ENCODE peak calls at places on chromosomes 13 and 19, in five cellular contexts. A is CD8-positive, alpha-beta memory T cell; S is caudate nucleus; M is ureter; H is stimulated activated naive CD8-positive, alpha-beta T cell treated with anti-CD3 and anti-CD28 coated beads, Interleukin-15, amount 100 ng/mL, for 72 hours. C is an unnamed sample.

GRCh38 chr19:52343548-52343947 is 7.5 kb downstream of the ZNF610 start:
- DNase-seq in A (peak; percentile 46), S (no peak), M (peak; percentile 51), H (peak; percentile 39), C (no peak)

GRCh38 chr19:19106061-19106551 is 32.2 kb downstream of the TMEM161A start:
- DNase-seq in A (no peak), S (no peak), M (no peak), H (no peak), C (no peak)

GRCh38 chr19:56294557-56294956 is 20.1 kb downstream of the ZSCAN5A start:
- DNase-seq in A (no peak), S (no peak), M (no peak), H (no peak), C (no peak)

GRCh38 chr13:110535526-110535925 is 26.0 kb downstream of the RAB20 start:
- DNase-seq in A (no peak), S (no peak), M (no peak), H (no peak), C (no peak)

GRCh38 chr13:112449545-112449930 is 73.4 kb downstream of the SPACA7 start:
- DNase-seq in A (no peak), S (no peak), M (no peak), H (no peak), C (no peak)

GRCh38 chr19:37907735-37908066 is 693 bp downstream of the SIPA1L3 start:
- DNase-seq in A (no peak), S (no peak), M (no peak), H (no peak), C (no peak)

GRCh38 chr13:98647121-98647520 is 70.2 kb upstream of the STK24 start:
- DNase-seq in A (no peak), S (no peak), M (no peak), H (no peak), C (no peak)

GRCh38 chr19:2353159-2353894 is 6.7 kb upstream of the TMPRSS9 start:
- DNase-seq in A (no peak), S (no peak), M (no peak), H (no peak), C (no peak)

GRCh38 chr13:79810018-79810417 is 329.1 kb downstream of the NDFIP2 start:
- DNase-seq in A (no peak), S (no peak), M (no peak), H (no peak), C (no peak)

GRCh38 chr19:6318772-6319171 is 14.6 kb downstream of the ACER1 start:
- DNase-seq in A (no peak), S (no peak), M (no peak), H (no peak), C (no peak)

GRCh38 chr19:36008336-36008978 is at the start of gene SYNE4:
- DNase-seq in A (no peak), S (no peak), M (no peak), H (no peak), C (no peak)

GRCh38 chr13:20160346-20161274 is at the start of gene GJA3:
- DNase-seq in A (peak; percentile 38), S (no peak), M (no peak), H (peak; percentile 72), C (no peak)

GRCh38 chr19:12913011-12913561 is 6.0 kb downstream of the SYCE2 start:
- DNase-seq in A (no peak), S (peak; percentile 64), M (peak; percentile 80), H (no peak), C (peak; percentile 92)